ENCODE peak calls at places on chromosomes 2 and 18, in nine cellular contexts. R is fibroblast of pulmonary artery, A is ovary, D is astrocyte of the spinal cord, B is cardiac fibroblast, F is IMR-90, P is fibroblast of mammary gland, T is ascending aorta, U is stomach. E is an unnamed sample.
A peak's percentile ranks its signal among the peaks of the same experiment; 100 is the strongest.

GRCh38 chr2:60515751-60516226 is 37.7 kb downstream of the BCL11A start:
- DNase-seq in R (peak; percentile 76), A (no peak), D (peak; percentile 92), B (peak; percentile 57), F (peak; percentile 94), P (peak; percentile 46), T (no peak), U (no peak), E (peak; percentile 41)

GRCh38 chr2:15798716-15799431 is 141.5 kb upstream of the MYCN start:
- DNase-seq in R (no peak), A (no peak), D (no peak), B (no peak), F (no peak), P (no peak), T (no peak), U (no peak), E (no peak)

GRCh38 chr2:96869824-96870630 is at the start of gene SEMA4C:
- DNase-seq in R (peak; percentile 47), A (peak; percentile 82), D (peak; percentile 28), B (peak; percentile 53), F (no peak), P (no peak), T (no peak), U (peak; percentile 61), E (peak; percentile 38)

GRCh38 chr2:235026649-235027557 is 75.1 kb downstream of the SH3BP4 start:
- DNase-seq in R (peak; percentile 63), A (peak; percentile 48), D (peak; percentile 47), B (peak; percentile 69), F (peak; percentile 60), P (peak; percentile 72), T (no peak), U (peak; percentile 96), E (peak; percentile 99)

GRCh38 chr2:232329716-232330067 is 48.9 kb upstream of the ALPP start:
- DNase-seq in R (no peak), A (no peak), D (no peak), B (no peak), F (no peak), P (no peak), T (no peak), U (no peak), E (no peak)

GRCh38 chr2:9972621-9973445 is 21.3 kb downstream of the GRHL1 start:
- DNase-seq in R (peak; percentile 47), A (no peak), D (peak; percentile 61), B (peak; percentile 55), F (peak; percentile 74), P (peak; percentile 91), T (no peak), U (peak; percentile 69), E (peak; percentile 90)

GRCh38 chr18:63881851-63882250 is 5.7 kb upstream of the SERPINB2 start:
- DNase-seq in R (peak; percentile 50), A (no peak), D (peak; percentile 10), B (peak; percentile 42), F (peak; percentile 65), P (peak; percentile 54), T (no peak), U (no peak), E (peak; percentile 11)

GRCh38 chr2:2892892-2893291 is 484.7 kb downstream of the EIPR1 start:
- DNase-seq in R (no peak), A (no peak), D (no peak), B (no peak), F (no peak), P (no peak), T (no peak), U (no peak), E (no peak)

GRCh38 chr2:71129114-71129890 is 727 bp downstream of the MCEE start:
- DNase-seq in R (peak; percentile 6), A (no peak), D (peak; percentile 10), B (peak; percentile 8), F (peak; percentile 5), P (no peak), T (no peak), U (no peak), E (peak; percentile 12)

GRCh38 chr18:77065221-77065981 is 67.2 kb downstream of the MBP start:
- DNase-seq in R (peak; percentile 98), A (no peak), D (peak; percentile 94), B (peak; percentile 97), F (peak; percentile 94), P (peak; percentile 96), T (no peak), U (peak; percentile 53), E (peak; percentile 94)

GRCh38 chr2:182628901-182629300 is 87.2 kb upstream of the DNAJC10 start:
- DNase-seq in R (no peak), A (no peak), D (no peak), B (no peak), F (no peak), P (no peak), T (no peak), U (no peak), E (no peak)

GRCh38 chr18:2746274-2746673 is 90.7 kb downstream of the SMCHD1 start:
- DNase-seq in R (no peak), A (no peak), D (no peak), B (no peak), F (no peak), P (no peak), T (no peak), U (no peak), E (no peak)

GRCh38 chr2:122977580-122977979 is 1047.5 kb upstream of the CNTNAP5 start:
- DNase-seq in R (no peak), A (no peak), D (no peak), B (no peak), F (no peak), P (no peak), T (no peak), U (no peak), E (no peak)

GRCh38 chr2:14905571-14905970 is 273.1 kb downstream of the LRATD1 start:
- DNase-seq in R (no peak), A (no peak), D (no peak), B (no peak), F (no peak), P (no peak), T (no peak), U (no peak), E (no peak)

GRCh38 chr2:6865346-6866238 is at the start of gene CMPK2:
- DNase-seq in R (peak; percentile 29), A (peak; percentile 68), D (peak; percentile 39), B (peak; percentile 34), F (peak; percentile 9), P (peak; percentile 23), T (no peak), U (peak; percentile 85), E (peak; percentile 36)
- TF ChIP-seq CTCF in R (no peak), A (peak; percentile 23), D (peak; percentile 8), B (no peak), F (no peak), P (no peak), T (no peak), U (peak; percentile 11), E (no peak)

GRCh38 chr2:5976626-5977025 is 284.4 kb downstream of the SOX11 start:
- DNase-seq in R (no peak), A (no peak), D (no peak), B (no peak), F (no peak), P (no peak), T (no peak), U (no peak), E (no peak)

GRCh38 chr2:5975406-5975805 is 283.2 kb downstream of the SOX11 start:
- DNase-seq in R (no peak), A (no peak), D (no peak), B (no peak), F (no peak), P (no peak), T (no peak), U (no peak), E (no peak)

GRCh38 chr2:5980351-5981054 is 288.3 kb downstream of the SOX11 start:
- DNase-seq in R (no peak), A (no peak), D (no peak), B (no peak), F (no peak), P (no peak), T (no peak), U (no peak), E (no peak)

GRCh38 chr2:5977477-5977876 is 285.3 kb downstream of the SOX11 start:
- DNase-seq in R (no peak), A (no peak), D (no peak), B (no peak), F (no peak), P (no peak), T (no peak), U (no peak), E (no peak)

GRCh38 chr2:5978352-5978751 is 286.2 kb downstream of the SOX11 start:
- DNase-seq in R (no peak), A (no peak), D (no peak), B (no peak), F (no peak), P (no peak), T (no peak), U (no peak), E (no peak)
- TF ChIP-seq CTCF in R (no peak), A (no peak), D (no peak), B (no peak), F (no peak), P (no peak), T (no peak), U (no peak), E (no peak)

GRCh38 chr2:11235583-11235982 is 80.3 kb downstream of the SLC66A3 start:
- DNase-seq in R (no peak), A (no peak), D (no peak), B (no peak), F (no peak), P (no peak), T (no peak), U (no peak), E (no peak)

GRCh38 chr2:11237122-11237521 is 81.9 kb downstream of the SLC66A3 start:
- DNase-seq in R (no peak), A (no peak), D (no peak), B (no peak), F (no peak), P (no peak), T (no peak), U (no peak), E (no peak)

GRCh38 chr2:11239147-11239546 is 83.9 kb downstream of the SLC66A3 start:
- DNase-seq in R (no peak), A (no peak), D (no peak), B (no peak), F (no peak), P (no peak), T (no peak), U (no peak), E (no peak)

GRCh38 chr2:11236335-11236734 is 81.1 kb downstream of the SLC66A3 start:
- DNase-seq in R (no peak), A (no peak), D (no peak), B (no peak), F (no peak), P (peak; percentile 10), T (no peak), U (no peak), E (no peak)

GRCh38 chr2:11234309-11234708 is 79.0 kb downstream of the SLC66A3 start:
- DNase-seq in R (peak; percentile 48), A (no peak), D (no peak), B (peak; percentile 48), F (peak; percentile 28), P (peak; percentile 31), T (no peak), U (no peak), E (peak; percentile 36)
- TF ChIP-seq CTCF in R (peak; percentile 43), A (peak; percentile 25), D (peak; percentile 26), B (peak; percentile 21), F (peak; percentile 62), P (peak; percentile 42), T (peak; percentile 34), U (peak; percentile 22), E (peak; percentile 64)

GRCh38 chr2:77642339-77642738 is 120.2 kb upstream of the LRRTM4 start:
- DNase-seq in R (no peak), A (no peak), D (no peak), B (no peak), F (no peak), P (no peak), T (no peak), U (no peak), E (no peak)

GRCh38 chr2:77640924-77641323 is 118.7 kb upstream of the LRRTM4 start:
- DNase-seq in R (no peak), A (no peak), D (no peak), B (no peak), F (no peak), P (no peak), T (no peak), U (no peak), E (no peak)
- TF ChIP-seq CTCF in R (no peak), A (no peak), D (no peak), B (no peak), F (no peak), P (no peak), T (no peak), U (no peak), E (no peak)

E was measured in MCF 10A.